ENCODE peak calls at places on chromosomes 13 and 19, in eight cellular contexts. T is GM12878, D is K562, L is A549, P is endothelial cell of umbilical vein, H is SK-N-SH, A is HCT116, I is HepG2. F is an unnamed sample.

GRCh38 chr13:45393941-45394570 is 24.1 kb downstream of the SLC25A30 start:
- DNase-seq in T (no peak), D (peak; percentile 37), L (peak; percentile 58), P (peak; percentile 55), H (peak; percentile 81), A (peak; percentile 45), I (peak; percentile 61), F (peak; percentile 49)

GRCh38 chr13:59112375-59112774 is 1051.4 kb downstream of the DIAPH3 start:
- DNase-seq in T (no peak), D (no peak), L (peak; percentile 1), P (peak; percentile 71), H (peak; percentile 5), A (no peak), I (no peak), F (no peak)

GRCh38 chr13:112354330-112355273 is 21.6 kb upstream of the SPACA7 start:
- DNase-seq in T (no peak), D (no peak), L (no peak), P (no peak), H (no peak), A (no peak), I (no peak), F (no peak)

GRCh38 chr19:32971012-32971595 is 654 bp downstream of the CEP89 start:
- DNase-seq in T (no peak), D (no peak), L (no peak), P (no peak), H (peak; percentile 24), A (no peak), I (no peak), F (no peak)

GRCh38 chr19:10505583-10506229 is 2.5 kb upstream of the KEAP1 start:
- DNase-seq in T (no peak), D (peak; percentile 65), L (peak; percentile 77), P (peak; percentile 71), H (peak; percentile 73), A (peak; percentile 60), I (peak; percentile 60), F (peak; percentile 95)

GRCh38 chr19:57947419-57948134 is at the start of gene ZNF256:
- DNase-seq in T (peak; percentile 69), D (peak; percentile 20), L (peak; percentile 93), P (peak; percentile 92), H (peak; percentile 97), A (no peak), I (peak; percentile 93), F (peak; percentile 91)

GRCh38 chr13:31835932-31836331 is 96.6 kb downstream of the RXFP2 start:
- DNase-seq in T (no peak), D (no peak), L (no peak), P (peak; percentile 9), H (no peak), A (no peak), I (peak; percentile 5), F (no peak)

GRCh38 chr19:48967346-48968178 is 2.5 kb downstream of the FTL start:
- DNase-seq in T (no peak), D (no peak), L (peak; percentile 92), P (no peak), H (no peak), A (no peak), I (peak; percentile 74), F (no peak)

GRCh38 chr19:44848805-44849457 is 2.8 kb downstream of the NECTIN2 start:
- DNase-seq in T (no peak), D (peak; percentile 52), L (no peak), P (peak; percentile 24), H (peak; percentile 47), A (no peak), I (no peak), F (no peak)

GRCh38 chr19:14550201-14550754 is 20.9 kb downstream of the TECR start:
- DNase-seq in T (no peak), D (peak; percentile 57), L (no peak), P (no peak), H (no peak), A (no peak), I (no peak), F (no peak)

GRCh38 chr19:2044709-2045500 is 6.1 kb downstream of the MKNK2 start:
- DNase-seq in T (no peak), D (peak; percentile 14), L (no peak), P (no peak), H (no peak), A (no peak), I (no peak), F (no peak)

GRCh38 chr13:99018418-99019180 is 40.7 kb upstream of the DOCK9 start:
- DNase-seq in T (no peak), D (no peak), L (no peak), P (no peak), H (no peak), A (no peak), I (no peak), F (no peak)

GRCh38 chr19:18440421-18440877 is 2.5 kb upstream of the ISYNA1 start:
- DNase-seq in T (no peak), D (no peak), L (peak; percentile 72), P (no peak), H (peak; percentile 64), A (no peak), I (peak; percentile 57), F (no peak)

GRCh38 chr13:40362502-40362901 is 303.9 kb downstream of the FOXO1 start:
- DNase-seq in T (no peak), D (no peak), L (no peak), P (no peak), H (no peak), A (no peak), I (no peak), F (no peak)

GRCh38 chr19:13718733-13719132 is 45.6 kb upstream of the MRI1 start:
- DNase-seq in T (no peak), D (no peak), L (peak; percentile 65), P (no peak), H (peak; percentile 28), A (no peak), I (no peak), F (peak; percentile 29)

GRCh38 chr13:42525035-42525504 is 48.9 kb upstream of the TNFSF11 start:
- DNase-seq in T (no peak), D (no peak), L (peak; percentile 4), P (peak; percentile 12), H (no peak), A (no peak), I (no peak), F (no peak)

GRCh38 chr19:57665261-57665806 is 3.4 kb upstream of the ZSCAN4 start:
- DNase-seq in T (no peak), D (no peak), L (no peak), P (no peak), H (no peak), A (no peak), I (no peak), F (no peak)

GRCh38 chr19:12000152-12000981 is 35.1 kb downstream of the ZNF433 start:
- DNase-seq in T (peak; percentile 85), D (no peak), L (no peak), P (no peak), H (no peak), A (no peak), I (no peak), F (no peak)

GRCh38 chr13:109436055-109436622 is 350.2 kb downstream of the IRS2 start:
- DNase-seq in T (no peak), D (no peak), L (no peak), P (no peak), H (no peak), A (no peak), I (no peak), F (no peak)

GRCh38 chr13:41054212-41054877 is 7.0 kb upstream of the WBP4 start:
- DNase-seq in T (peak; percentile 37), D (no peak), L (peak; percentile 61), P (peak; percentile 60), H (peak; percentile 41), A (no peak), I (peak; percentile 53), F (no peak)

GRCh38 chr13:110113284-110113764 is 193.6 kb downstream of the COL4A1 start:
- DNase-seq in T (no peak), D (no peak), L (peak; percentile 24), P (no peak), H (no peak), A (no peak), I (no peak), F (no peak)

DNA sequence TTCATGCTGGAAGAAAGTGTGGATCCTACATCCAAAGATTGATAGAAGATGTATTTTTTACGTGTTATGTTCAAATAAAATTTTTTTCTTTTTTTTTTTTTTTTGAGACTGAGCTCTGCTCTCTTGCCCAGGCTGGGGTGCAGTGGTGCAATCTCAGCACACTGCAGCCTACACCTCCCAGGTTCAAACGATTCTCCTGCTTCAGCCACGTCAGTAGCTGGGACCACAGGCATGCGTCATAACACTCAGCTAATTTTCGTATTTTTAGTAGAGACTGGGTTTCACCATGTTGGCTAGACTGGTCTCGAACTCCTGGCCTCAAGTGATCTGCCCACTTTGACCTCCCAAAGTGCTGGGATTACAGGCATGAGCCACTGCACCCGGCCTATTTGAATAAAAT is 65.7 kb downstream of the KLF12 start:
- DNase-seq in T (no peak), D (no peak), L (no peak), P (no peak), H (no peak), A (no peak), I (no peak), F (no peak)
- H3K4me1 ChIP-seq in T (peaks cover 13% of the 10 kb centered on the region), D (no peaks in the 10 kb centered on the region), L (no peaks in the 10 kb centered on the region), P (peaks cover 5% of the 10 kb centered on the region), H (peaks cover 3% of the 10 kb centered on the region), A (no peaks in the 10 kb centered on the region), I (peaks cover 4% of the 10 kb centered on the region), F (no peaks in the 10 kb centered on the region)

GRCh38 chr19:39400997-39401548 is 5.6 kb upstream of the ZFP36 start:
- DNase-seq in T (no peak), D (no peak), L (peak; percentile 44), P (no peak), H (no peak), A (no peak), I (no peak), F (no peak)
- TF ChIP-seq MAX in T (no peak), D (no peak), L (no peak), P (no peak), H (no peak), A (no peak), I (no peak), F (no peak)

DNA sequence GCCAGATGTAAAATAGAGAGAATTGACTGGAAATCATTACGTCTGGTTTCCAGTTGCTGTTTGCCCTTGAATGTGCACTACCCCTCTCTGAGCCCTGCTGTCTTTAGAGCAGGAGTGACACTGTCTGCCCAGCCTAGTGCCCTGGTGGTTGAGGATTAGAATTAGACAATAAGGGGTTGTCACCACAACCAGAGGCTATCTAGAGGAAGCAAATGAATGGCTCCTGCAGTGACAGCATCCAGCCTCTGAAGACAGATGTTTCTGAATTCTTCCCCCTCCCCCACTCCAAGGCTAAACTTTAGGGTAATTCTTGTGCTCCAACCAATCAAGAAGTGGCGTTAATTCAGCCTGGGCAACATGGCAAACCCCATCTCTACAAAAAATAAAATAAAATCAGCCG is 2.0 kb downstream of the RAB8A start:
- DNase-seq in T (no peak), D (no peak), L (no peak), P (no peak), H (no peak), A (no peak), I (no peak), F (no peak)
- H3K4me1 ChIP-seq in T (peaks cover 50% of the 10 kb centered on the region), D (peaks cover 20% of the 10 kb centered on the region), L (peaks cover 13% of the 10 kb centered on the region), P (peaks cover 12% of the 10 kb centered on the region), H (peaks cover 10% of the 10 kb centered on the region), A (peaks cover 14% of the 10 kb centered on the region), I (peaks cover 47% of the 10 kb centered on the region), F (no peaks in the 10 kb centered on the region)

DNA sequence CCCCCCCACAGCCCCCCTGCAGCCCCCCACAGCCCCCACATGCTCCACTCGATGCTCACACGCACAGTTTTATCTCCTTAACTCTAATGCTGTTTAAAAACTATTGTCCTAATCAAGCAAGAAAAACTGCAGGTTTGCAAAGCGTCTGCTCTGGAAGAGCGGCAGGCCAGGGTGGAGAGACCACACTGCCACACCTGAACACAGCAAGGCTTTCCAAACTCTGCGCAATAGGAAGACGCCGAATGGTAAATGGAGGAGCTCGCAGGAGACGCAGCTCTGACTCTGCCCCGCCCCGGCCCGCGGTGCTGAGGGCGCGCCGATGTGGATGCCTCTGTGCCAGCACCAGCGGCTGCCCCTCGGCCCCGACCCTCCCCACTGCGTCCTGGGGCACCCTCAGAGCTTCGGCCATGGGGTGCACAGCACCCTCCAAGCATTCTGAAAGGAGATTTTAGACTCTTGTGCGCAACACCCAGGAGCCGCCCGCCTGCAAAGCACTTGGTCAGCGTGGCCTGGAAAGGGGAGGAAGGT is 32.4 kb downstream of the RASA3 start:
- DNase-seq in T (no peak), D (no peak), L (peak; percentile 62), P (no peak), H (peak; percentile 59), A (peak; percentile 42), I (peak; percentile 15), F (no peak)
- TF ChIP-seq MAX in T (no peak), D (no peak), L (no peak), P (no peak), H (no peak), A (no peak), I (no peak), F (no peak)

F was measured in H1.